ENCODE peak calls at places on chromosome 2, in five cellular contexts. I is IMR-90, F is Peyer's patch, G is ovary, V is sigmoid colon. W is an unnamed sample. For H3K27me3 and H3K9me3, the result is how much of the 10 kb centered on the place peaks cover.

GRCh38 chr2:29878898-29879297 is 42.5 kb downstream of the ALK start:
- DNase-seq in I (no peak), F (no peak), G (no peak), V (no peak), W (no peak)

GRCh38 chr2:151560289-151560688 is 150.6 kb downstream of the RIF1 start:
- DNase-seq in I (peak), F (no peak), G (no peak), V (no peak), W (no peak)

GRCh38 chr2:19979932-19980331 is 10.0 kb downstream of the WDR35 start:
- DNase-seq in I (no peak), F (no peak), G (no peak), V (no peak), W (no peak)

GRCh38 chr2:136997550-136997949 is 232.2 kb downstream of the THSD7B start:
- DNase-seq in I (no peak), F (no peak), G (no peak), V (no peak), W (no peak)

GRCh38 chr2:239668651-239669050 is 267.8 kb upstream of the HDAC4 start:
- DNase-seq in I (no peak), F (peak), G (no peak), V (no peak), W (no peak)

GRCh38 chr2:58891828-58892366 is 650.8 kb upstream of the FANCL start:
- DNase-seq in I (no peak), F (no peak), G (no peak), V (no peak), W (no peak)

GRCh38 chr2:10185046-10185445 is 62.5 kb downstream of the RRM2 start:
- DNase-seq in I (no peak), F (no peak), G (no peak), V (no peak), W (no peak)

GRCh38 chr2:197514754-197515153 is 1.1 kb upstream of the MOB4 start:
- DNase-seq in I (no peak), F (no peak), G (no peak), V (no peak), W (no peak)

GRCh38 chr2:239018291-239019192 is 170.7 kb downstream of the TWIST2 start:
- DNase-seq in I (no peak), F (no peak), G (peak), V (peak), W (peak)

GRCh38 chr2:170530803-170531564 is 184.2 kb upstream of the SP5 start:
- DNase-seq in I (no peak), F (no peak), G (no peak), V (no peak), W (no peak)

GRCh38 chr2:212520340-212520739 is 18.3 kb downstream of the ERBB4 start:
- DNase-seq in I (no peak), F (no peak), G (no peak), V (no peak), W (no peak)

GRCh38 chr2:147789720-147790119 is 55.1 kb upstream of the ACVR2A start:
- DNase-seq in I (peak), F (no peak), G (no peak), V (no peak), W (no peak)

GRCh38 chr2:203035879-203036470 is 21.3 kb downstream of the NBEAL1 start:
- DNase-seq in I (no peak), F (no peak), G (no peak), V (no peak), W (no peak)

GRCh38 chr2:209431701-209432100 is 7.9 kb downstream of the MAP2 start:
- DNase-seq in I (peak), F (no peak), G (no peak), V (no peak), W (no peak)

GRCh38 chr2:230723363-230723762 is 10.7 kb downstream of the CAB39 start:
- DNase-seq in I (no peak), F (no peak), G (no peak), V (no peak), W (no peak)

GRCh38 chr2:55460562-55460961 is 40.9 kb upstream of the CCDC88A start:
- DNase-seq in I (peak), F (no peak), G (no peak), V (no peak), W (no peak)

GRCh38 chr2:6917071-6917760 is at the start of gene RNF144A:
- DNase-seq in I (peak), F (peak), G (peak), V (peak), W (no peak)

GRCh38 chr2:212097001-212097400 is 441.6 kb downstream of the ERBB4 start:
- DNase-seq in I (no peak), F (no peak), G (no peak), V (no peak), W (no peak)

GRCh38 chr2:98457045-98457696 is 12.5 kb downstream of the INPP4A start:
- DNase-seq in I (peak), F (peak), G (no peak), V (no peak), W (no peak)

GRCh38 chr2:222944552-222944951 is 83.7 kb downstream of the ACSL3 start:
- DNase-seq in I (peak), F (no peak), G (no peak), V (no peak), W (no peak)

GRCh38 chr2:173124441-173124840 is 48.8 kb downstream of the MAP3K20 start:
- DNase-seq in I (peak), F (no peak), G (no peak), V (no peak), W (no peak)

GRCh38 chr2:192151848-192152247 is 42.9 kb downstream of the TMEFF2 start:
- DNase-seq in I (peak), F (no peak), G (no peak), V (no peak), W (no peak)

GRCh38 chr2:42961385-42961800 is 169.0 kb upstream of the HAAO start:
- DNase-seq in I (no peak), F (no peak), G (peak), V (peak), W (peak)

GRCh38 chr2:32678825-32679224 is 51.0 kb downstream of the TTC27 start:
- DNase-seq in I (peak), F (no peak), G (no peak), V (no peak), W (no peak)

GRCh38 chr2:234156326-234156725 is 105.8 kb downstream of the SPP2 start:
- DNase-seq in I (no peak), F (no peak), G (no peak), V (no peak), W (no peak)

GRCh38 chr2:25165992-25166618 is 2.3 kb downstream of the POMC start:
- DNase-seq in I (no peak), F (peak), G (no peak), V (peak), W (peak)

DNA sequence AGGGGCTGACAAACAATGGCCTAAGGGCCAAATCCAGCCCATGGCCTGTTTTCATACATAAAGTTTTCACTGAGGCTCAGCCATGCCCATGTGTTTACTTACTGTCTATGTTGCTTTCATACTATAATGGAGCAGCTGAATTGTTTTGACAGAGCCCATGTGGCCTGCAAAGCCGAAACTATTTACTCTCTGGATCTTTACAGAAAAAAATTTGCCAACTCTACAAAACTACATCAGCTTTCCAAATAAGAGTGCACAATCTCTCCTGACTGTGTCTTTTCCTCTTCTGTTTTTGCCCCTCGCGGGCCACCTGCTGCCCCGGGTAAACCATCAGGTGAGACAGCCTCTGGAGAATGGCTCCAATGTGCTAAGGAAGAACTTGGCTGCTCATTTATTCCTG is 24.1 kb downstream of the LGALSL start:
- DNase-seq in I (no peak), F (no peak), G (no peak), V (no peak), W (no peak)
- H3K27me3 ChIP-seq in I (half or more), F (under half), G (under half), V (under half), W (under half)

GRCh38 chr2:154551649-154552048 is 146.8 kb upstream of the KCNJ3 start:
- DNase-seq in I (no peak), F (no peak), G (no peak), V (no peak), W (no peak)

GRCh38 chr2:154546341-154546740 is 152.2 kb upstream of the KCNJ3 start:
- DNase-seq in I (no peak), F (no peak), G (no peak), V (no peak), W (no peak)
- H3K9me3 ChIP-seq in I (under half), F (under half), G (under half), V (under half), W (under half)

DNA sequence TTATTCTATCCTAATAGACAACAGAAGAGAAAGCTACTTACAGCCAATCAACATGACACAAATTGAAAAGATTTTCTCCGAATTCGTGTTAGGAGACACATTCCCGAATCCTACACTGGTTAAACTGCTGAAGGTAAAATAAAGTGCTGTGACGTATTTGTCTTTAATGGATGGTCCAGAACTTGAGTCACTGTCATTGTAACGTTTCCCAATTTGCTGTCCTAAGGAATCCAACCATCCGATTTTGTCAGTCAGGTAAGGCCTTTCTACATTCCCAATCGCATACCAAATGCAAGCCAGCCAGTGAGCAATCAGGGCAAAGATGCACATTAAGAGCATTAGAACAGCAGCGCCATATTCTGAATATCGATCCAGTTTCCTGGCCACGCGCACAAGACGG is 91.2 kb downstream of the GCA start:
- DNase-seq in I (no peak), F (no peak), G (no peak), V (no peak), W (no peak)
- TF ChIP-seq POLR2A in I (no peak), F (no peak), G (no peak), V (no peak), W (no peak)

GRCh38 chr2:73162856-73163521 is 39.4 kb upstream of the NOTO start:
- DNase-seq in I (no peak), F (no peak), G (no peak), V (no peak), W (no peak)
- H3K27me3 ChIP-seq in I (under half), F (under half), G (under half), V (under half), W (under half)

GRCh38 chr2:95220449-95220848 is 13.1 kb downstream of the ZNF892 start:
- DNase-seq in I (no peak), F (no peak), G (no peak), V (no peak), W (no peak)
- H3K9me3 ChIP-seq in I (under half), F (under half), G (under half), V (half or more), W (half or more)

GRCh38 chr2:45650851-45651414 is 542 bp upstream of the PRKCE start:
- DNase-seq in I (peak), F (peak), G (peak), V (peak), W (peak)
- TF ChIP-seq POLR2A in I (peak), F (peak), G (peak), V (peak), W (peak)

DNA sequence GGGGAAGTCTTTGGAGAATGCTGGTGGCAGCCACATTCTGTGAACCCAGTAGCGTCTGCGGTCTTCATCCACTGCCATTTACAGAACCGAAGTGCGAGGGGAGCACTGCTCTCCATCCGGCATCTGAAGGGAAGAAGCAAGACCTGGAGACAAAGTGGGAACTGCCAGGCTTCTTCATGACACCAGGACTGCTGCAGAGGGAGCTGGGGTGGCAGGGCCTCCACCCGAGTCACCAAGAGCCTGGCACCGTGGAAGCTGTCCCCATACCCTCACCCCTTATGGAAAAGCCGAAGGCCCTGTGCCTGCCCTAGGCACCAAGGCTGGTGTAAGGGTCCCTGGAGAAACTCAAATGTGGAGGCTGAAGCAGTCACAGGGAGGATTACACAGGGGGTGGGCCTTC is 79.8 kb downstream of the CIB4 start:
- DNase-seq in I (no peak), F (no peak), G (no peak), V (peak), W (peak)
- H3K27me3 ChIP-seq in I (half or more), F (under half), G (under half), V (under half), W (half or more)